ENCODE peak calls at places on chromosomes 5 and 9, in four cellular contexts. I is HTR-8/SVneo, X is activated B cell treated with CpG ODN at 0.5 μM for 24 hours, E is NCI-H524 treated with DMSO at 0.1 percent for 48 hours. W is an unnamed sample.

GRCh38 chr5:132414634-132415377 is 45.3 kb downstream of the SLC22A5 start:
- DNase-seq in I (peak; percentile 74), X (no peak), E (no peak), W (peak; percentile 67)

GRCh38 chr5:17255471-17256016 is 38.1 kb downstream of the BASP1 start:
- DNase-seq in I (no peak), X (no peak), E (no peak), W (no peak)

GRCh38 chr5:4255441-4255840 is 659.8 kb downstream of the IRX1 start:
- DNase-seq in I (no peak), X (no peak), E (no peak), W (no peak)

GRCh38 chr9:72025956-72026355 is 34.5 kb downstream of the C9orf57 start:
- DNase-seq in I (no peak), X (no peak), E (no peak), W (no peak)

GRCh38 chr9:115126406-115126805 is 8.4 kb upstream of the TNC start:
- DNase-seq in I (no peak), X (no peak), E (no peak), W (no peak)

GRCh38 chr5:180105827-180106312 is 34.3 kb upstream of the RNF130 start:
- DNase-seq in I (no peak), X (no peak), E (no peak), W (no peak)

GRCh38 chr9:29514336-29514735 is 1941.1 kb upstream of the C9orf72 start:
- DNase-seq in I (no peak), X (no peak), E (no peak), W (no peak)

GRCh38 chr9:124770359-124771020 is 621 bp downstream of the NR6A1 start:
- DNase-seq in I (no peak), X (no peak), E (no peak), W (peak; percentile 20)

GRCh38 chr5:103461223-103461622 is 101.4 kb downstream of the NUDT12 start:
- DNase-seq in I (peak; percentile 41), X (no peak), E (no peak), W (no peak)

GRCh38 chr5:142915840-142916424 is 145.8 kb downstream of the ARHGAP26 start:
- DNase-seq in I (peak; percentile 35), X (peak; percentile 16), E (no peak), W (peak; percentile 58)